ENCODE peak calls at places on chromosomes 2 and 18, in ten cellular contexts. O is HFFc6, W is foreskin fibroblast, N is fibroblast of lung, X is mucosa of descending colon, F is RWPE1, C is stomach, I is body of pancreas, S is fibroblast of villous mesenchyme, R is hepatocyte. J is an unnamed sample.

GRCh38 chr18:26458526-26459232 is 89.7 kb downstream of the KCTD1 start:
- DNase-seq in O (peak; percentile 48), W (peak; percentile 68), N (peak; percentile 64), X (no peak), F (no peak), C (no peak), I (no peak), S (no peak), R (no peak), J (no peak)

GRCh38 chr2:144454466-144455287 is 65.2 kb downstream of the ZEB2 start:
- DNase-seq in O (no peak), W (peak; percentile 50), N (no peak), X (no peak), F (no peak), C (no peak), I (no peak), S (no peak), R (no peak), J (no peak)

GRCh38 chr2:122191331-122191730 is 435.9 kb downstream of the TSN start:
- DNase-seq in O (peak; percentile 4), W (no peak), N (no peak), X (peak; percentile 49), F (peak; percentile 62), C (no peak), I (peak; percentile 13), S (peak; percentile 33), R (peak; percentile 74), J (peak; percentile 39)

GRCh38 chr18:60555629-60556028 is 183.1 kb upstream of the MC4R start:
- DNase-seq in O (no peak), W (no peak), N (no peak), X (peak; percentile 19), F (no peak), C (no peak), I (no peak), S (no peak), R (no peak), J (no peak)

GRCh38 chr2:159010340-159010739 is 41.9 kb downstream of the TANC1 start:
- DNase-seq in O (peak; percentile 80), W (peak; percentile 58), N (peak; percentile 60), X (no peak), F (no peak), C (no peak), I (no peak), S (peak; percentile 64), R (peak; percentile 20), J (no peak)

GRCh38 chr2:60066096-60066839 is 487.2 kb downstream of the BCL11A start:
- DNase-seq in O (no peak), W (no peak), N (no peak), X (no peak), F (no peak), C (no peak), I (no peak), S (no peak), R (no peak), J (no peak)

GRCh38 chr18:28529644-28530043 is 352.7 kb upstream of the CDH2 start:
- DNase-seq in O (no peak), W (no peak), N (no peak), X (no peak), F (no peak), C (no peak), I (no peak), S (no peak), R (no peak), J (no peak)

GRCh38 chr2:238398577-238398976 is 28.1 kb upstream of the ASB1 start:
- DNase-seq in O (no peak), W (no peak), N (no peak), X (no peak), F (no peak), C (no peak), I (no peak), S (no peak), R (no peak), J (no peak)

GRCh38 chr2:187497858-187498463 is 49.9 kb upstream of the CALCRL start:
- DNase-seq in O (no peak), W (peak; percentile 34), N (peak; percentile 45), X (no peak), F (no peak), C (no peak), I (no peak), S (peak; percentile 26), R (no peak), J (no peak)

GRCh38 chr2:118223487-118224136 is 135.3 kb downstream of the INSIG2 start:
- DNase-seq in O (no peak), W (peak; percentile 10), N (peak; percentile 15), X (no peak), F (no peak), C (no peak), I (no peak), S (no peak), R (no peak), J (peak; percentile 4)

GRCh38 chr2:20541651-20542050 is 94.8 kb downstream of the RHOB start:
- DNase-seq in O (no peak), W (no peak), N (no peak), X (no peak), F (no peak), C (no peak), I (no peak), S (no peak), R (no peak), J (no peak)

GRCh38 chr2:174608866-174609214 is 11.2 kb upstream of the WIPF1 start:
- DNase-seq in O (no peak), W (no peak), N (no peak), X (no peak), F (no peak), C (no peak), I (no peak), S (no peak), R (no peak), J (no peak)

GRCh38 chr2:238720232-238720672 is 127.6 kb upstream of the TWIST2 start:
- DNase-seq in O (peak; percentile 7), W (peak; percentile 40), N (peak; percentile 38), X (peak; percentile 75), F (peak; percentile 98), C (peak; percentile 54), I (no peak), S (peak; percentile 47), R (peak; percentile 71), J (peak; percentile 52)

GRCh38 chr18:79434611-79435010 is 38.9 kb downstream of the NFATC1 start:
- DNase-seq in O (no peak), W (no peak), N (no peak), X (no peak), F (no peak), C (no peak), I (no peak), S (no peak), R (no peak), J (no peak)

GRCh38 chr18:79429381-79429780 is 33.7 kb downstream of the NFATC1 start:
- DNase-seq in O (no peak), W (no peak), N (no peak), X (no peak), F (no peak), C (no peak), I (no peak), S (no peak), R (no peak), J (no peak)

GRCh38 chr18:79429785-79430281 is 34.1 kb downstream of the NFATC1 start:
- DNase-seq in O (no peak), W (no peak), N (no peak), X (no peak), F (no peak), C (no peak), I (no peak), S (peak; percentile 49), R (no peak), J (no peak)

GRCh38 chr18:79433431-79433830 is 37.7 kb downstream of the NFATC1 start:
- DNase-seq in O (no peak), W (no peak), N (no peak), X (no peak), F (no peak), C (no peak), I (no peak), S (no peak), R (no peak), J (no peak)

GRCh38 chr18:79432376-79433120 is 36.8 kb downstream of the NFATC1 start:
- DNase-seq in O (no peak), W (no peak), N (no peak), X (no peak), F (no peak), C (no peak), I (no peak), S (no peak), R (no peak), J (no peak)
- TF ChIP-seq CTCF in O (no peak), W (no peak), N (no peak), X (no peak), F (no peak), C (no peak), I (no peak), S (no peak), R (no peak), J (no peak)

GRCh38 chr2:188928643-188929042 is 45.5 kb upstream of the COL3A1 start:
- DNase-seq in O (no peak), W (no peak), N (no peak), X (no peak), F (no peak), C (no peak), I (no peak), S (peak; percentile 12), R (no peak), J (no peak)
- TF ChIP-seq CTCF in O (no peak), W (no peak), N (no peak), X (no peak), F (no peak), C (no peak), I (no peak), S (no peak), R (no peak), J (no peak)

GRCh38 chr2:8094571-8094970 is 587.3 kb upstream of the ID2 start:
- DNase-seq in O (no peak), W (no peak), N (no peak), X (no peak), F (no peak), C (no peak), I (no peak), S (no peak), R (no peak), J (no peak)

GRCh38 chr2:8089596-8089995 is 592.3 kb upstream of the ID2 start:
- DNase-seq in O (peak; percentile 82), W (peak; percentile 23), N (peak; percentile 62), X (no peak), F (no peak), C (no peak), I (no peak), S (peak; percentile 61), R (peak; percentile 66), J (no peak)

GRCh38 chr2:8087480-8087840 is 594.4 kb upstream of the ID2 start:
- DNase-seq in O (peak; percentile 59), W (no peak), N (no peak), X (no peak), F (no peak), C (no peak), I (no peak), S (no peak), R (no peak), J (no peak)

GRCh38 chr2:8088810-8089209 is 593.0 kb upstream of the ID2 start:
- DNase-seq in O (no peak), W (no peak), N (no peak), X (no peak), F (no peak), C (no peak), I (no peak), S (no peak), R (no peak), J (no peak)

GRCh38 chr2:8090748-8091700 is 590.8 kb upstream of the ID2 start:
- DNase-seq in O (peak; percentile 87), W (peak; percentile 98), N (peak; percentile 96), X (peak; percentile 15), F (peak; percentile 21), C (no peak), I (peak; percentile 52), S (peak; percentile 86), R (peak; percentile 90), J (no peak)
- TF ChIP-seq CTCF in O (no peak), W (no peak), N (no peak), X (no peak), F (no peak), C (no peak), I (no peak), S (no peak), R (no peak), J (no peak)

GRCh38 chr2:57527685-57528084 is 518.9 kb upstream of the VRK2 start:
- DNase-seq in O (no peak), W (no peak), N (no peak), X (no peak), F (no peak), C (no peak), I (no peak), S (no peak), R (no peak), J (no peak)
- TF ChIP-seq CTCF in O (no peak), W (no peak), N (no peak), X (no peak), F (no peak), C (no peak), I (no peak), S (no peak), R (no peak), J (no peak)

J was measured in neural crest cell.